ENCODE peak calls at places on chromosomes 5 and 9, in four cellular contexts. G is HepG2, W is A549, K is stomach. U is an unnamed sample. For H3K9me3, the result is how much of the 10 kb centered on the place peaks cover.

GRCh38 chr5:83179966-83180365 is 102.6 kb downstream of the XRCC4 start:
- DNase-seq in G (no peak), W (no peak), K (no peak), U (no peak)

GRCh38 chr9:32672478-32672877 is 37.0 kb upstream of the TAF1L start:
- DNase-seq in G (no peak), W (peak), K (no peak), U (no peak)

GRCh38 chr9:19181002-19181401 is 49.5 kb upstream of the DENND4C start:
- DNase-seq in G (no peak), W (no peak), K (no peak), U (peak)

GRCh38 chr9:92607088-92607487 is 62.8 kb downstream of the IPPK start:
- DNase-seq in G (no peak), W (no peak), K (no peak), U (no peak)

GRCh38 chr5:120436996-120437395 is 27.1 kb upstream of the PRR16 start:
- DNase-seq in G (no peak), W (no peak), K (no peak), U (no peak)

GRCh38 chr9:121434946-121435345 is 64.7 kb downstream of the GGTA1 start:
- DNase-seq in G (no peak), W (no peak), K (no peak), U (no peak)

GRCh38 chr5:133341296-133341695 is 271.0 kb downstream of the FSTL4 start:
- DNase-seq in G (no peak), W (no peak), K (no peak), U (no peak)

GRCh38 chr9:5352637-5353248 is 13.1 kb upstream of the RLN1 start:
- DNase-seq in G (no peak), W (no peak), K (no peak), U (no peak)

GRCh38 chr5:96197359-96197758 is 235.7 kb downstream of the PCSK1 start:
- DNase-seq in G (no peak), W (no peak), K (no peak), U (no peak)

GRCh38 chr9:91274950-91275349 is 86.8 kb downstream of the AUH start:
- DNase-seq in G (no peak), W (no peak), K (no peak), U (no peak)

DNA sequence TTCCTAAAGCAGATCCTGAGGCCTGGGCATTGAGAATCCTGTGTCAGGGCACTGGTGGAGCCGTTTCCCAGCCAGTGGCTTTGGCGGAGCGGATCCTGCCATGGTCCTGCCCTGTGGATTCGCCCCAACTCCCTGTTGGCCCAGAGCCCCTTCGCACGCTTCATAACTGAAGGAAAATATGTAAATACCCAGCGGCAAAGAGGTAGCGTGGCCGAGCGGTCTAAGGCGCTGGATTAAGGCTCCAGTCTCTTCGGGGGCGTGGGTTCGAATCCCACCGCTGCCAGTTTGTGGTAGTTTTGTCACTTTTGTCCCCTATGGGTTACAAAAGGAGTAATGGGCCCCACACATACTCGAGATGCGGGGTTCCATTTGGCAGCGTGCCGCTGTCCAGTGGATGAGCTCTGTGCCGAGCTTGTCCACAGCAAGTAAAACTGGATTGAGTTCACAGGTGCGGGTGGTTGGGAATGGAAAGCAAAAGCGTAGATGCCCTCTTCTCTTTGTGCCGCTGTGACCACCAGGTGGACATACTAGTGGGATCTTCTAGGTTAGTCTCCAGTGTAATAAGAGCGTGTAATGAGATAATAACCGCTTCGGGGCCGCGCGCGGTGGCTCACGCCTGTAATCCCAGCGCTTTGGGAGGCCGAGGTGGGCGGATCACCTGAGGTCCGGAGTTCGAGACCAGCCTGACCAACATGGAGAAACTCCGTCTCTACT is 17.3 kb downstream of the TRIM7 start:
- DNase-seq in G (peak), W (no peak), K (peak), U (peak)
- TF ChIP-seq CTCF in G (peak), W (peak), K (no peak), U (peak)

DNA sequence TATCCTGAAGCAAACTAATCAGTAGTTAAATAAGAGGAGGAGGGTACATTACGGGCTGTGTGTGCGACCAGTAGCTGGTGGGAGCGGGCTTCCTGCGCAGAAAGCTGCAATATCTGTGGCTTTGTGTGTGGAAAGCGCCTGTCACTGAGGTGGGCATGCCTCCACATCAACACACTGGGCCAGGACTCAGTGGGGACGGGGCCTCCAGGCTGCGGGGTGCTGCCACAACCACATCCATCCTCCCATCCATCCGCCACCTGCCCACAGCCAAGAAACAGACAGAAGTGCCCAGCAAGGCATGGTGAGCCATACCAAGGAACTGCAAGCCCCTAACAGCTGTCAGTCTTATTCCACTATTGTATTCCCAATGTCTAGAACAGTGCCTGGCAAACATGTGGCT is 73.4 kb downstream of the COL23A1 start:
- DNase-seq in G (no peak), W (no peak), K (no peak), U (no peak)
- H3K9me3 ChIP-seq in G (under half), W (under half), K (under half), U (under half)

GRCh38 chr9:70586506-70586905 is 172.0 kb upstream of the KLF9 start:
- DNase-seq in G (no peak), W (no peak), K (no peak), U (no peak)

GRCh38 chr9:70588381-70588780 is 173.9 kb upstream of the KLF9 start:
- DNase-seq in G (no peak), W (no peak), K (no peak), U (no peak)

GRCh38 chr9:70589571-70590263 is 175.3 kb upstream of the KLF9 start:
- DNase-seq in G (no peak), W (no peak), K (no peak), U (no peak)

GRCh38 chr9:70588999-70589398 is 174.5 kb upstream of the KLF9 start:
- DNase-seq in G (no peak), W (no peak), K (no peak), U (no peak)

DNA sequence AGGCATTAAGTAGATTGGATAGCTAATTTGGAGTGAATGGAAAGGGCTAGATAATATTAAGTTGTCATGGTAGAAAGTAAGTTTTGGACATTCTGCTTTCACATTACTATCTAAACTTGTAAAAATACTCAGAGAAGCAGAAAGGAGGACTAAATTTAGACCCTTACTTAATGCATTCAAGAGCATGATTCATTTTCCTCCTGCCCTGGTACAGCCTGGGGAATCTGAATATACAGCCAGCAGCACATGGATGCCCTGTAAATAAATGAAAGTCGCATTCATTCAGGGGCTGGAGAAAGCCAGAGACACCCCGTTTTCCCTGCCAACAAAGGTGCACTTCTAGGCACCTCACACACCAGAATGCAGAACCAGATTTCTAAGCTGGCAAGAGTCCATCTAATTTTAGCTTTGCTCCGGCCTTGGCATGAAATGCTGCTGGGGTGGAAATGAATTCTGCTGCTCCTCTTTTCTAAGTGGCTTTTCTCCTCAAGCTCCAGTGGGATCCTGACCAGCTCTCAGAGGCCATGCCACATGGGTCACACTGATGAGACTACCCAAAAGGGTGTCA is 172.8 kb upstream of the KLF9 start:
- DNase-seq in G (no peak), W (no peak), K (no peak), U (no peak)
- TF ChIP-seq EP300 in G (no peak), W (no peak), K (no peak), U (no peak)

GRCh38 chr5:93622240-93622885 is 39.3 kb downstream of the NR2F1 start:
- DNase-seq in G (peak), W (no peak), K (no peak), U (no peak)

GRCh38 chr5:93621340-93621872 is 38.4 kb downstream of the NR2F1 start:
- DNase-seq in G (peak), W (peak), K (peak), U (peak)

GRCh38 chr5:93623153-93623552 is 40.1 kb downstream of the NR2F1 start:
- DNase-seq in G (no peak), W (no peak), K (no peak), U (no peak)

DNA sequence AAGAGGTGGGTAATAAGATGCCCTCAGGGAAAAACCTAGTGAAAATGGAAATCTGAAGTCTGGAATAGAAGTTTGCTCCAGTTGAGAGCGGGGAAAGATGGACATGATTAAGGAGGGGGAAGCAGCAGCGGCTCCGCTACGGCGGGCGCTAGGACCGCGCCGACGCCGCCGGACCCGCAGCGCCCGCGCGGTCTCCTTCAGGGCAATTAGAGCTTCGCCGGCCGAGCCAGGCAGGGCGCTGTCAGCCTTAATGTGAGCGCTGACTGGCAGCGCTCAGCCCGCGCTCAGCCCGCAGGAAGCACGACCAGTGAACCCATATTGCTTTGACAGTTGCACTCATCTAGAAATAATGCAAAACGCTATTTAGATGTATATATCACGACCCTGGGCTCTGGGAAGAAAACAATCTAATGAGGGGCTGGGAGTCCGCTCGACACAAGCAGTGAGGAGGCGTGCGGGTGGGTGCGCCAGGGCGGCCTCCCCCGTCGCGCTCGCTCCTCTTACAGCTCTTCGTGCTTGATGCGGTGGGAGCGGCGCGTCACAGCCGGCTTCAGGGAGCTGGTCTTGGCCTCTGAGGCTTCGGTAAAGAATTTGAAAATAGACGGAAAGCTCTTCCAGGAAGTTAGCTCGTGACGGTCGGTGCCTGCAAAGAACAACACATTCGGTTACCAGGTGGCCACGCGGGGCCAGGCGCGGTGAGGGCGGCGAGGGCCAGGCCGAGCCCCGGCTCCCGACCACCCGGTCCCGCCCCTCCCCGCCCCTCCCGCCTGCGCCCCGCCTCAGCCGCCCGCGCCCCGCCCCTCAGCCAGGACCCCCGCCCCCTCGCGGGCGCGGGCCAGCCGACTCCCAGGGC is 37.7 kb downstream of the NR2F1 start:
- DNase-seq in G (peak), W (peak), K (peak), U (peak)
- TF ChIP-seq CTCF in G (peak), W (peak), K (no peak), U (no peak)

GRCh38 chr5:179153341-179153901 is 93.2 kb downstream of the ZNF354C start:
- DNase-seq in G (no peak), W (no peak), K (no peak), U (no peak)

GRCh38 chr5:179151521-179152118 is 91.4 kb downstream of the ZNF354C start:
- DNase-seq in G (no peak), W (no peak), K (no peak), U (no peak)

GRCh38 chr5:179153921-179154345 is 93.8 kb downstream of the ZNF354C start:
- DNase-seq in G (no peak), W (no peak), K (no peak), U (no peak)

GRCh38 chr5:179152941-179153340 is 92.8 kb downstream of the ZNF354C start:
- DNase-seq in G (no peak), W (no peak), K (no peak), U (no peak)

GRCh38 chr5:179152144-179152895 is 92.1 kb downstream of the ZNF354C start:
- DNase-seq in G (no peak), W (no peak), K (no peak), U (no peak)
- H3K9me3 ChIP-seq in G (under half), W (under half), K (under half), U (under half)

GRCh38 chr5:139340051-139340450 is 1.6 kb upstream of the PAIP2 start:
- DNase-seq in G (no peak), W (no peak), K (no peak), U (no peak)

GRCh38 chr5:139342423-139342723 is 719 bp downstream of the PAIP2 start:
- DNase-seq in G (no peak), W (no peak), K (no peak), U (no peak)

GRCh38 chr5:139343476-139343875 is 1.8 kb downstream of the PAIP2 start:
- DNase-seq in G (no peak), W (no peak), K (no peak), U (no peak)

GRCh38 chr5:139341187-139341688 is 416 bp upstream of the PAIP2 start:
- DNase-seq in G (no peak), W (no peak), K (no peak), U (no peak)

GRCh38 chr5:139341689-139342422 is at the start of gene PAIP2:
- DNase-seq in G (peak), W (peak), K (peak), U (peak)
- TF ChIP-seq EP300 in G (peak), W (no peak), K (no peak), U (peak)